ENCODE peak calls at places on chromosomes 7 and 10, in seven cellular contexts. U is stimulated activated CD8-positive, alpha-beta memory T cell treated with anti-CD3 and anti-CD28 coated beads, Interleukin-7, amount 100 ng/mL, for 24 hours; S is stimulated activated CD4-positive, alpha-beta T cell treated with anti-CD3 and anti-CD28 coated beads, Interleukin-1b, Interleukin-23, amount 100 ng/mL, for 4 hours; O is EH; W is choroid plexus epithelial cell; K is Jurkat, Clone E6-1; C is Caki2. N is an unnamed sample.

GRCh38 chr7:121504478-121504877 is 108.4 kb upstream of the FAM3C start:
- DNase-seq in U (no peak), S (no peak), O (peak; percentile 92), W (peak; percentile 66), K (no peak), C (peak; percentile 31), N (no peak)

GRCh38 chr7:43033369-43033768 is 79.1 kb upstream of the HECW1 start:
- DNase-seq in U (no peak), S (no peak), O (no peak), W (no peak), K (no peak), C (no peak), N (no peak)

GRCh38 chr10:2225609-2226008 is 488.3 kb upstream of the ADARB2 start:
- DNase-seq in U (no peak), S (no peak), O (no peak), W (no peak), K (no peak), C (no peak), N (no peak)

GRCh38 chr10:131870831-131871672 is 29.8 kb upstream of the PPP2R2D start:
- DNase-seq in U (no peak), S (no peak), O (no peak), W (peak; percentile 31), K (no peak), C (peak; percentile 10), N (no peak)

GRCh38 chr7:2214636-2215035 is 18.1 kb downstream of the MAD1L1 start:
- DNase-seq in U (no peak), S (no peak), O (no peak), W (no peak), K (peak; percentile 66), C (no peak), N (no peak)

GRCh38 chr10:12121673-12122072 is 7.8 kb upstream of the SEC61A2 start:
- DNase-seq in U (no peak), S (no peak), O (no peak), W (no peak), K (no peak), C (peak; percentile 19), N (no peak)

GRCh38 chr7:156559001-156559400 is 81.6 kb upstream of the RNF32 start:
- DNase-seq in U (no peak), S (no peak), O (no peak), W (no peak), K (no peak), C (peak; percentile 59), N (no peak)

GRCh38 chr7:100731937-100732636 is 1.3 kb upstream of the ZAN start:
- DNase-seq in U (no peak), S (no peak), O (no peak), W (no peak), K (no peak), C (no peak), N (no peak)

GRCh38 chr10:132882069-132882468 is 60.3 kb downstream of the CFAP46 start:
- DNase-seq in U (no peak), S (no peak), O (no peak), W (no peak), K (no peak), C (no peak), N (no peak)

GRCh38 chr7:137073571-137074325 is 205.3 kb downstream of the CHRM2 start:
- DNase-seq in U (no peak), S (no peak), O (peak; percentile 73), W (peak; percentile 64), K (no peak), C (no peak), N (no peak)

GRCh38 chr10:18298256-18298655 is 158.0 kb downstream of the CACNB2 start:
- DNase-seq in U (no peak), S (no peak), O (no peak), W (no peak), K (no peak), C (no peak), N (no peak)

GRCh38 chr7:127253289-127254162 is 785 bp upstream of the GRM8 start:
- DNase-seq in U (peak; percentile 20), S (peak; percentile 56), O (peak; percentile 50), W (peak; percentile 58), K (peak; percentile 18), C (peak; percentile 65), N (peak; percentile 61)

GRCh38 chr10:53403688-53404087 is 631.1 kb upstream of the MBL2 start:
- DNase-seq in U (no peak), S (no peak), O (peak; percentile 1), W (peak; percentile 8), K (no peak), C (no peak), N (no peak)

GRCh38 chr7:16271990-16272665 is 149.2 kb downstream of the CRPPA start:
- DNase-seq in U (no peak), S (no peak), O (no peak), W (peak; percentile 58), K (no peak), C (no peak), N (no peak)

GRCh38 chr7:70710011-70710480 is 421.9 kb upstream of the GALNT17 start:
- DNase-seq in U (no peak), S (no peak), O (peak; percentile 80), W (no peak), K (peak; percentile 30), C (peak; percentile 96), N (no peak)

GRCh38 chr7:104174798-104175197 is 33.0 kb downstream of the ORC5 start:
- DNase-seq in U (no peak), S (no peak), O (no peak), W (no peak), K (no peak), C (no peak), N (no peak)

GRCh38 chr10:18572959-18573561 is 78.3 kb downstream of the NSUN6 start:
- DNase-seq in U (no peak), S (no peak), O (no peak), W (no peak), K (no peak), C (no peak), N (no peak)

GRCh38 chr7:4742051-4742573 is 33.3 kb upstream of the AP5Z1 start:
- DNase-seq in U (no peak), S (no peak), O (no peak), W (no peak), K (no peak), C (no peak), N (no peak)

GRCh38 chr7:157021893-157022680 is 11.6 kb upstream of the MNX1 start:
- DNase-seq in U (no peak), S (no peak), O (no peak), W (no peak), K (no peak), C (no peak), N (no peak)

GRCh38 chr7:115561341-115562110 is 469.0 kb downstream of the TFEC start:
- DNase-seq in U (no peak), S (no peak), O (peak; percentile 87), W (peak; percentile 96), K (no peak), C (no peak), N (no peak)

GRCh38 chr10:100143756-100144155 is 42.1 kb downstream of the ERLIN1 start:
- DNase-seq in U (no peak), S (no peak), O (no peak), W (no peak), K (no peak), C (no peak), N (no peak)

GRCh38 chr10:88428442-88428841 is 154.7 kb downstream of the RNLS start:
- DNase-seq in U (no peak), S (no peak), O (peak; percentile 55), W (peak; percentile 30), K (no peak), C (peak; percentile 70), N (peak; percentile 48)

GRCh38 chr7:22364023-22364422 is 7.1 kb upstream of the RAPGEF5 start:
- DNase-seq in U (no peak), S (no peak), O (no peak), W (no peak), K (no peak), C (no peak), N (no peak)

GRCh38 chr10:12643279-12643678 is 293.9 kb downstream of the CAMK1D start:
- DNase-seq in U (no peak), S (no peak), O (no peak), W (no peak), K (no peak), C (no peak), N (no peak)

GRCh38 chr10:58608356-58608755 is 95.7 kb downstream of the BICC1 start:
- DNase-seq in U (no peak), S (no peak), O (peak; percentile 76), W (peak; percentile 38), K (no peak), C (peak; percentile 74), N (no peak)

GRCh38 chr10:101120884-101121660 is 10.0 kb upstream of the TLX1 start:
- DNase-seq in U (no peak), S (peak; percentile 29), O (no peak), W (no peak), K (no peak), C (no peak), N (no peak)

GRCh38 chr10:132676193-132676891 is 109.6 kb downstream of the NKX6-2 start:
- DNase-seq in U (no peak), S (no peak), O (no peak), W (no peak), K (no peak), C (no peak), N (no peak)

GRCh38 chr10:69861251-69862240 is 59.8 kb downstream of the COL13A1 start:
- DNase-seq in U (no peak), S (no peak), O (peak; percentile 77), W (peak; percentile 93), K (peak; percentile 65), C (peak; percentile 65), N (no peak)